ENCODE peak calls at places on chromosomes 5 and 9, in nine cellular contexts. B is PC-3, K is keratinocyte, P is DND-41, U is HCT116, F is GM23248, L is fibroblast of lung, S is K562, H is H1. E is an unnamed sample. For H3K79me2, the result is how much of the 10 kb centered on the place peaks cover.

GRCh38 chr5:142830241-142831018 is 60.3 kb downstream of the ARHGAP26 start:
- DNase-seq in B (peak), P (no peak), L (peak), F (peak), U (no peak), K (no peak), H (no peak), S (no peak), E (no peak)

GRCh38 chr5:38755171-38755570 is 90.6 kb upstream of the OSMR start:
- DNase-seq in K (no peak), H (no peak), F (peak), U (no peak), L (peak), B (peak), S (no peak), P (no peak), E (no peak)

GRCh38 chr9:134283111-134283515 is 43.1 kb upstream of the RXRA start:
- DNase-seq in U (no peak), B (peak), K (peak), S (no peak), H (no peak), F (peak), P (no peak), L (peak), E (no peak)

GRCh38 chr5:159497221-159497620 is 166.9 kb upstream of the IL12B start:
- DNase-seq in K (no peak), B (no peak), S (no peak), U (no peak), L (no peak), P (no peak), F (no peak), H (no peak), E (no peak)

GRCh38 chr5:167684251-167684650 is 607.2 kb upstream of the WWC1 start:
- DNase-seq in K (no peak), U (no peak), F (peak), H (no peak), S (no peak), L (no peak), P (no peak), B (peak), E (no peak)

GRCh38 chr5:147554285-147554817 is 44.5 kb upstream of the DPYSL3 start:
- DNase-seq in U (no peak), B (no peak), H (no peak), K (no peak), L (peak), S (no peak), P (no peak), F (peak), E (no peak)

GRCh38 chr5:16547200-16547842 is 69.5 kb downstream of the RETREG1 start:
- DNase-seq in H (no peak), B (no peak), U (no peak), K (no peak), P (no peak), L (no peak), S (no peak), F (no peak), E (no peak)

GRCh38 chr9:91530829-91531228 is 107.2 kb upstream of the NFIL3 start:
- DNase-seq in U (no peak), L (peak), P (no peak), F (no peak), B (no peak), H (no peak), K (no peak), S (no peak), E (no peak)

GRCh38 chr5:29113516-29113915 is 2075.1 kb upstream of the CDH9 start:
- DNase-seq in H (no peak), K (no peak), F (no peak), B (no peak), P (no peak), L (no peak), U (no peak), S (no peak), E (no peak)

GRCh38 chr5:129459485-129460120 is 495 bp upstream of the ADAMTS19 start:
- DNase-seq in P (no peak), S (no peak), F (peak), U (no peak), B (no peak), L (peak), K (no peak), H (no peak), E (no peak)

GRCh38 chr5:172065431-172066065 is 59.1 kb upstream of the FBXW11 start:
- DNase-seq in F (peak), L (no peak), K (no peak), S (no peak), H (no peak), U (no peak), P (no peak), B (no peak), E (no peak)

GRCh38 chr9:114363424-114363823 is 24.4 kb downstream of the AKNA start:
- DNase-seq in L (no peak), U (no peak), B (no peak), F (no peak), K (no peak), H (no peak), S (no peak), P (no peak), E (no peak)

GRCh38 chr5:151155149-151155776 is 2.3 kb downstream of the ANXA6 start:
- DNase-seq in B (no peak), P (peak), U (no peak), K (no peak), F (peak), S (no peak), H (no peak), L (peak), E (no peak)

GRCh38 chr9:80157128-80157527 is 585.4 kb downstream of the TLE4 start:
- DNase-seq in H (no peak), P (no peak), S (no peak), L (no peak), U (no peak), F (no peak), K (no peak), B (no peak), E (no peak)

GRCh38 chr9:94639045-94639995 is at the start of gene FBP1:
- DNase-seq in S (peak), F (peak), K (no peak), B (peak), L (peak), H (no peak), P (no peak), U (no peak), E (peak)

DNA sequence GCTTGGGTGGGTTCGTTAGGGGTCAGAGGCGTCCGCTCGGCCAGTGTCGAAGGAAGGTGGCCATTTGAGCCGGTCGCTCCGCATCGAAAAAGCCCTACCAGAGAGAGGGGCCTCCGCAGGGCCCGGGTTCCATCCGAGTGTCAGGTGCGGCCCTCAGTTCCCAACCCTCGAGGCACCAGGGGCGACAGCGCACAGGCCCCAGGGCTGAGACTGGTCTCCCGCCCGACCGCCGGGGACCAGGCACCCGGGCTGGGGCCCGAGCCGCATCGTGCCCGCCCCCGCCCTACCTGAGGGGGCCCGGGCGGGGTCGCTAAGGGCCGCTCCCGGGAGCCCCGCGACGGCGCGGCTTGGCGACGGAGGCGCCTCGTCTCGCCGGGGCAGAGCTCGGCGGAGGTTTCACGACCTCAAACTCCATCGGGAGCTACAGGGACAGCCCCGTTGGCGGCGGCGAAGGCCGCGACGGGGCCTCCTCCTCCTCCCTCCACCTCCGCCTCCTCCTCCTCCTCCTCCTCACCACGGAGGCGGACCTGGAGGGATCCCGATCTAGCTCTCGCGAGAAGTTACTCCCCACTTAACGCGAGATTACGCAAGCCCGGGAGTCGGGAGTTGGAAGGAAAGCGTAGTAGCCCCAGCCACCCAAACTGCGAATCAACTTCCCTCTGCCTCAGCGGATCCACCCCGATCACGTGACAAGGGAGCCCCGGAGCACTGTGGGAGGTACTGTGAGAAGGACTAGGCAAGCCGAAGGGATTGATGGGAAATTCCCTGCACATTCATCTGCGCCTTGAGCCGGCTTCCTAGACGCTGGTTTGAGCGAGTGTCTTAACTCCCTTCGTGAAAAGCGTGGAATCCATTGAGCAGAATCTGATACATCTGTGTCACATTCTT is at the start of gene RC3H2:
- DNase-seq in H (peak), P (peak), S (peak), L (peak), U (peak), B (peak), K (peak), F (peak), E (peak)
- TF ChIP-seq EZH2 in H (no peak), P (no peak), S (no peak), L (no peak), U (no peak), B (no peak), K (no peak), F (no peak), E (no peak)

DNA sequence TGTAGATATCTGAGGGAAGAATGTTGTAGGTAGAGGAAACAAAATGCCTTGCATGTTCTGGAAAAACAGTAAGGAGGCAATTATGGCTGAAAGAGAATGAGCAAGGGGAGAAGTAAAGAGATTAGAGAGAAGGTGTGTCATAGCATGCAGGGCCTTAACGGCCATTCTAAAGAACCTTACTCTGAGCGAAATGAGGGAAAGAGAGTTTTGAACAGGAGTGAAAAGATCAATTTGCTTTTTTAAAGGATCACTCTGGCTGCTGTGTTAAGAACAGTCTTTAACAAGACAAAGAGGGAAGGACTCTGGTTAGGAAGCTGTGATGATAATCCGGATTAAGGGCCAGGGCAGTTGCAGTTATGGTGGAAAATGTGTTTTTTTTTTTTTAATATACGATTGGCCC is 22.6 kb downstream of the PTBP3 start:
- DNase-seq in K (no peak), S (no peak), L (no peak), U (no peak), B (no peak), P (no peak), F (no peak), H (no peak), E (no peak)
- H3K79me2 ChIP-seq in K (half or more), S (half or more), L (half or more), U (half or more), B (half or more), P (half or more), F (half or more), H (under half), E (half or more)

DNA sequence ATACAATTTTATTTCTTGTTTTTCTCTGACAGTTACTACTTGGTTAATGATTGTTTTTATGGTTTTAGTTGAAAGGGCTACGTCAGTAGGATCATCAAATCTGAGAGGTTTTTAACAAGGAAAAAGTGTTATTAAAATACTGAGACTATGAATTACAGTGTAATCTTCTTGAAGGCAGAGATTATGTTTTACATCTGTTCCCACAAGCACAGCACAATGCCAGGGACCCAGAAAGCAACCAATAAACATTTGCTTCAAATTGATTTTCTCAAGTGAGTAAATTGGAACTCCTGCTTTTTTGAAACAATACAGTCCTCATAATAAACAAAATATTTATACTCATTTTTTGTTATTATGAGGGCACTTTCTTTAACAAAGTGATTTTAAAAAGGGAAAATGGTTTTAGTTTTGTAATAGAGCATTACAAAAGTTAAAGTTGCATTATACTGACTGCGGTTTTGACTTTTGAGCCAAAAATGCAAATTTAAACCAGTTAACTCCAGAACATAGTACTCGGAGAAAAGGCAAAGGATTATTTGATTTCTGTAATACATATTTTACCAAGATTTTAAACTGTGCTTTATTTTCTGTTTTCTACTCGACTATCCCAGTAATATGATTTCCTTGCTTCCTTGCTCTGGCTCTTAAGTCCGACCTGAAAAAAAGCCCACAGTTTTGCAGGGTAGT is 176.9 kb downstream of the GDNF start:
- DNase-seq in S (peak), L (peak), U (no peak), H (no peak), K (no peak), P (no peak), B (no peak), F (peak), E (no peak)
- H3K4me3 ChIP-seq in S (no peak), L (no peak), U (no peak), H (no peak), K (no peak), P (no peak), B (no peak), F (peak), E (no peak)

DNA sequence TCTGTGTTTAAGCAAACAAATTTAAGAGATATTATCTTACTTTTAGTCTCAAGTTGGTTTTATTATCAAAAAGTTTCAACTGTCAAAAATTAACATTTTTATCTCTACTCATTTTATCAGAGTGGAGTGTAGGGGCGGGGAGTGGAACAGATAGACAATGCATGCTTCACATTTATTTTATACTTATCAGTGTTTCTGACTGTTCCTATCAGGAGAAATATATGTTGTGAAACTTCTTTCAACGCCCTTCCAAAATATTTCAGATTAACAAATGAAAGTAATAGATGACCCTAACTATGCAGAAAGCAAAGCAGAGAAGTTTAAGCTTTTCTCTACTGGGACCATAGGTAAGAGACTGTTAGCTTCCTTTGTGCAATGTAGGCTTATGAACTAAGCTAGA is 44.9 kb upstream of the MAST4 start:
- DNase-seq in L (no peak), H (no peak), U (no peak), S (no peak), K (no peak), P (no peak), F (no peak), B (no peak), E (no peak)
- TF ChIP-seq EZH2 in L (no peak), H (no peak), U (no peak), S (no peak), K (no peak), P (no peak), F (no peak), B (no peak), E (no peak)

DNA sequence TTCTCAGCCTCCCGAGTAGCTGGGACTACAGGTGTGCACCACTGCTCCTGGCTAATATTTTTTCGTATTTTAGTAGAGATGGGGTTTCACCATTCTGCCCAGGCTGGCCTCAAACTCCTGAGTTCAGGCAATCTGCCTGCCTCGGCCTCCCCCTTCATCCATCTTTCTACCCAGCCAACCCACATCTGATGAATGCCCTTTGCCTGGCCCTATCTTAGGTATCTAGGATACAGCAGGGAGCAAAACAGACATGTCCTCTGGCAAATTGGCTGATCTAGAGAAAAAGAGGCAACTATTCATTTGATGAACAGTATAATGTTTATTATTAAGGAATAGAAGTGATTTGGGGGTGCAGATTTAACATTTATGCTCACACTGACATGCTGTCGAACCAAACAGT is 123.0 kb downstream of the TRIO start:
- DNase-seq in H (no peak), B (peak), P (no peak), K (no peak), U (no peak), F (peak), S (no peak), L (no peak), E (no peak)
- H3K79me2 ChIP-seq in H (under half), B (half or more), P (under half), K (half or more), U (half or more), F (half or more), S (under half), L (half or more), E (half or more)

GRCh38 chr5:175195698-175196656 is 248.0 kb downstream of the DRD1 start:
- DNase-seq in K (no peak), B (peak), P (no peak), U (peak), S (no peak), H (no peak), L (peak), F (peak), E (no peak)
- H3K4me3 ChIP-seq in K (no peak), B (no peak), P (no peak), U (no peak), S (no peak), H (no peak), L (no peak), F (no peak), E (no peak)

DNA sequence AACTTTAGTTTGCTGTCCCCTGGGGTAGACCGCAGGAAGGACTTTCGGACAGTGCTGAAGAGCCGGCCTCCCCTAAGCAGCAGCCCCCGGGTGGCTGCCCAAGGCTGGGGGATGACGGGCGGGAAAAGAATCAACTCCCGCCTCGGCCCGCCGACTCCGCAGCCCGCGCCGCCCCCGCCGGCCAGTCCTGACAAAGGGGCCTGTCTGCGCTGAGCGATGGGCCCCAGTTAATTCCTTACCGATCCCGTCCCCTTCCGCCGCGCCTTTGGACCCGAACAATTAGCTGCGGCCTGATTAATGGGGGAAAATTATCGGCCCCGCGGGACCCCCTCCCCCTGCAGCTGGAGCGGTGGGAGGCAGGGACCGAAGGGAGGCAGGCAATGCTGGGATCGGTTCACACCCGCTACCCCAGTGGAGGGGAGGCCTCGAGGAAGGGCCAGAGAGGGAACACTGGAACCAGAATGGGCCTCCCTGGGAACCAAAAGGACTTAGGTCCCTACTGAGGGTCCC is 4.2 kb upstream of the DCTN3 start:
- DNase-seq in L (no peak), P (no peak), B (no peak), S (no peak), U (no peak), K (no peak), F (no peak), H (no peak), E (no peak)
- TF ChIP-seq EZH2 in L (peak), P (no peak), B (no peak), S (no peak), U (no peak), K (no peak), F (no peak), H (peak), E (no peak)

DNA sequence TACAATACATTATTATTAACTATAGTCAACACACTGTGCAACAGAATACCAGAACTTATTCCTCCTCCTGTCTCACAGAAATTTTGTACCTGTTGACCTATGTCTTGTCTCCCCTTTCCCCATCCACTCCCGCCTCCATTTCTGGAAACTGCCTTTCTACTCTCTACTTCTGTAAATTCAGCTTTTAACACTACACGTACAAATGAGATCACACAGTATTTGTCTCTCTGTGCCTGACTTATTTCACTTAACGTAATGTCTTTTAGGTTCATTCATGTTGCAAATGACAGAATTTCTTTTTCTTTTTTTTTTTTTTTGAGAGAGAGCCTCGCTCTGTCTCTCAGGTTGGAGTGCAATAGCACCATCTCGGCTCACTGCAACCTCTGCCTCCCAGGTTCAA is 19.5 kb downstream of the MEF2C start:
- DNase-seq in K (no peak), L (no peak), S (no peak), B (no peak), P (no peak), H (no peak), F (no peak), U (no peak), E (no peak)
- H3K79me2 ChIP-seq in K (under half), L (under half), S (under half), B (under half), P (under half), H (under half), F (under half), U (under half), E (under half)